ENCODE peak calls at places on chromosome 5, in six cellular contexts. C, I, L, R, S and F are unnamed samples.

GRCh38 chr5:87004101-87004500 is 263.6 kb upstream of the RASA1 start:
- DNase-seq in L (no peak), S (no peak), I (no peak), C (no peak), R (no peak), F (no peak)

GRCh38 chr5:55897905-55898304 is 46.7 kb downstream of the IL31RA start:
- DNase-seq in I (no peak), R (peak), S (no peak), L (no peak), C (no peak), F (peak)

GRCh38 chr5:66164044-66164790 is 20.1 kb downstream of the SREK1 start:
- DNase-seq in S (peak), R (peak), I (no peak), L (no peak), C (no peak), F (peak)

GRCh38 chr5:77167695-77168111 is 42.8 kb upstream of the PDE8B start:
- DNase-seq in C (no peak), I (no peak), R (peak), L (no peak), S (peak), F (peak)

GRCh38 chr5:53479045-53479655 is 1.3 kb upstream of the FST start:
- DNase-seq in L (no peak), C (peak), I (no peak), R (no peak), S (no peak), F (no peak)

GRCh38 chr5:71932131-71932635 is 175.1 kb upstream of the MAP1B start:
- DNase-seq in L (no peak), S (no peak), R (no peak), C (no peak), I (no peak), F (no peak)

GRCh38 chr5:86175224-86175623 is 442.5 kb upstream of the COX7C start:
- DNase-seq in C (no peak), L (no peak), R (no peak), I (no peak), S (no peak), F (no peak)

GRCh38 chr5:44697025-44697424 is 111.7 kb upstream of the MRPS30 start:
- DNase-seq in C (peak), S (no peak), L (no peak), I (no peak), R (no peak), F (no peak)

GRCh38 chr5:82100303-82101077 is 128.7 kb downstream of the ATG10 start:
- DNase-seq in R (no peak), I (no peak), C (peak), L (no peak), S (peak), F (no peak)

GRCh38 chr5:143248822-143249579 is 154.5 kb downstream of the NR3C1 start:
- DNase-seq in S (no peak), C (no peak), L (no peak), I (no peak), R (peak), F (no peak)

GRCh38 chr5:146426853-146427618 is 20.1 kb upstream of the TCERG1 start:
- DNase-seq in C (peak), L (no peak), I (no peak), R (peak), S (no peak), F (no peak)

GRCh38 chr5:72246954-72247442 is 73.0 kb downstream of the MRPS27 start:
- DNase-seq in L (no peak), R (peak), C (no peak), I (no peak), S (no peak), F (no peak)

GRCh38 chr5:127136908-127137307 is 63.6 kb upstream of the C5orf63 start:
- DNase-seq in C (no peak), I (no peak), R (no peak), L (no peak), S (no peak), F (no peak)

GRCh38 chr5:128539038-128539429 is 989 bp upstream of the FBN2 start:
- DNase-seq in L (peak), C (no peak), S (no peak), R (peak), I (no peak), F (no peak)

GRCh38 chr5:38413696-38414095 is 142.8 kb downstream of the LIFR start:
- DNase-seq in I (no peak), L (no peak), R (no peak), C (no peak), S (no peak), F (no peak)

GRCh38 chr5:16626696-16627264 is 10.0 kb upstream of the RETREG1 start:
- DNase-seq in L (no peak), S (no peak), R (no peak), C (no peak), I (no peak), F (no peak)

GRCh38 chr5:174612686-174613085 is 111.7 kb upstream of the MSX2 start:
- DNase-seq in I (no peak), S (no peak), L (no peak), C (no peak), R (no peak), F (no peak)

GRCh38 chr5:3359642-3360041 is 236.0 kb upstream of the IRX1 start:
- DNase-seq in S (no peak), C (no peak), I (no peak), L (no peak), R (no peak), F (no peak)

GRCh38 chr5:153888781-153889180 is 149.9 kb downstream of the FAM114A2 start:
- DNase-seq in L (no peak), I (no peak), R (no peak), C (no peak), S (no peak), F (no peak)

GRCh38 chr5:103289024-103289423 is 30.5 kb downstream of the MACIR start:
- DNase-seq in S (no peak), I (no peak), R (no peak), L (no peak), C (no peak), F (no peak)

GRCh38 chr5:132493241-132493640 is 2.7 kb upstream of the IRF1 start:
- DNase-seq in C (no peak), S (no peak), I (no peak), L (no peak), R (no peak), F (no peak)

GRCh38 chr5:130104895-130105684 is 200.8 kb downstream of the CHSY3 start:
- DNase-seq in C (no peak), R (no peak), S (no peak), I (no peak), L (no peak), F (peak)

GRCh38 chr5:177080265-177080664 is 6.5 kb upstream of the FGFR4 start:
- DNase-seq in R (no peak), L (no peak), C (no peak), I (no peak), S (no peak), F (no peak)

GRCh38 chr5:83179966-83180365 is 102.6 kb downstream of the XRCC4 start:
- DNase-seq in C (no peak), S (peak), R (peak), L (no peak), I (no peak), F (no peak)

GRCh38 chr5:13956441-13956840 is 12.0 kb upstream of the DNAH5 start:
- DNase-seq in I (no peak), C (no peak), R (no peak), S (no peak), L (no peak), F (no peak)

GRCh38 chr5:174327317-174327864 is 281.9 kb downstream of the NSG2 start:
- DNase-seq in R (peak), L (peak), C (peak), S (peak), I (no peak), F (peak)

GRCh38 chr5:165227515-165227914 is 1722.1 kb downstream of the MAT2B start:
- DNase-seq in S (no peak), L (no peak), I (no peak), R (no peak), C (peak), F (no peak)

GRCh38 chr5:133926489-133926878 is 41.9 kb downstream of the C5orf15 start:
- DNase-seq in S (no peak), C (no peak), L (no peak), R (no peak), I (no peak), F (no peak)

GRCh38 chr5:145189786-145190185 is 645.4 kb downstream of the PRELID2 start:
- DNase-seq in L (no peak), I (no peak), R (no peak), S (no peak), C (no peak), F (no peak)

GRCh38 chr5:141557681-141558136 is 61.1 kb downstream of the DIAPH1 start:
- DNase-seq in C (peak), I (peak), S (peak), R (peak), L (peak), F (peak)
- TF ChIP-seq CTCF in C (peak), I (peak), S (peak), R (peak), L (peak), F (peak)

DNA sequence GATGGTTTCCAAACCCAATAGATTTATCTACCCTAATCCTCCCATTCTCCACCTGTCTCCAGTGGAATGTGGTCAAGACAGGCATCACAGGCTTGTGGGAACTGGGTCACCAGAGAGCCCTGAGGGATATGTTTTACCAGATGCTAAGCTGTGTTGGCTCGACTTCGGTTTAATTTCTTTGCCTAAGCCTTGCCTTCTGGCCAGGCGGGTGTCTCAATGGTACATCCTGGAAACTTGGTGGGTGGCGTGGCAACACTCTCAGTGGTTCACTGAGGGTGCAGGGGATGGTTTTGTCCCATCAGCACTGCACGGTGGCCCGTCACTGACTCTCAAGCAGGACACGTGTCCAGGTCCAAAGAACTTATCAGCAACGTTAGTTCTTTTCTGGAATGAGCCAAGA is 192.2 kb downstream of the TENT4A start:
- DNase-seq in I (no peak), R (no peak), S (no peak), L (peak), C (no peak), F (no peak)
- H3K4me3 ChIP-seq in I (no peak), R (no peak), S (no peak), L (no peak), C (no peak), F (no peak)

GRCh38 chr5:111820072-111820471 is 63.1 kb upstream of the NREP start:
- DNase-seq in L (no peak), S (no peak), I (no peak), R (peak), C (no peak), F (no peak)
- TF ChIP-seq CTCF in L (no peak), S (no peak), I (no peak), R (no peak), C (peak), F (no peak)

GRCh38 chr5:43129161-43129560 is 8.4 kb downstream of the ZNF131 start:
- DNase-seq in R (no peak), L (no peak), S (no peak), C (no peak), I (no peak), F (no peak)

GRCh38 chr5:43120720-43121564 is at the start of gene ZNF131:
- DNase-seq in C (peak), I (peak), S (peak), L (peak), R (peak), F (peak)

GRCh38 chr5:43121565-43122484 is 1.1 kb downstream of the ZNF131 start:
- DNase-seq in R (peak), I (peak), C (peak), S (peak), L (no peak), F (peak)

GRCh38 chr5:43123887-43124286 is 3.2 kb downstream of the ZNF131 start:
- DNase-seq in S (no peak), C (no peak), I (no peak), R (no peak), L (no peak), F (no peak)
- H3K4me3 ChIP-seq in S (no peak), C (peak), I (no peak), R (no peak), L (no peak), F (no peak)

GRCh38 chr5:151707566-151707965 is 20.9 kb upstream of the SPARC start:
- DNase-seq in I (no peak), R (peak), L (no peak), C (no peak), S (no peak), F (no peak)
- TF ChIP-seq CTCF in I (no peak), R (no peak), L (no peak), C (no peak), S (no peak), F (no peak)

DNA sequence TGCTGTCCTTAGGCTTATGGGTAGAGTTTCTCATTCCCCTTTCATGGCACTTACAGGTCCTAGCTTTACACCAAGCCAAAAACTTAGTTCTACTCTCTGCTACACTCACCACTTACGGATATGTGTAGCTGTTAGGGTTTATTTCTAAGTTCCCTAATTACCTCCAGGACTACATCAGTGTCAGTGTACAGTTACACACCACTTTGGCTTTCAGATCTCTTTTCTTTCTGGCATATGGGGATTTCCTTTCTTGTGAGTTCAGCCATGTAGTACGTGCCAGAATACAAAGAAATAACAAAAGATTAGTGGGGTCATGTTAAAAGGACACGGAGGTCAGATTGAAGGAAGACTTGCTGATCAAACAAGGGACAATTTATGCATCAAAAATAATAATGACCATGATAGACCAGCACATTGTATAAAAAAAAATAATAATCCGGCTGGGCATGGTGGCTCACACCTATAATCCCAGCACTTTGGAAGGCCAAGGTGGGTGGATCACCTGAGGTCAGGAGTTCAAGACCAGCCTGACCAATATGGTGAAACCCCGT is 41.8 kb downstream of the LYRM7 start:
- DNase-seq in R (no peak), C (no peak), I (no peak), L (no peak), S (no peak), F (no peak)
- H3K4me3 ChIP-seq in R (no peak), C (no peak), I (no peak), L (no peak), S (no peak), F (no peak)

GRCh38 chr5:139121120-139121519 is 77.0 kb downstream of the SIL1 start:
- DNase-seq in R (no peak), L (no peak), I (no peak), C (no peak), S (no peak), F (no peak)
- TF ChIP-seq CTCF in R (no peak), L (no peak), I (no peak), C (no peak), S (no peak), F (no peak)

DNA sequence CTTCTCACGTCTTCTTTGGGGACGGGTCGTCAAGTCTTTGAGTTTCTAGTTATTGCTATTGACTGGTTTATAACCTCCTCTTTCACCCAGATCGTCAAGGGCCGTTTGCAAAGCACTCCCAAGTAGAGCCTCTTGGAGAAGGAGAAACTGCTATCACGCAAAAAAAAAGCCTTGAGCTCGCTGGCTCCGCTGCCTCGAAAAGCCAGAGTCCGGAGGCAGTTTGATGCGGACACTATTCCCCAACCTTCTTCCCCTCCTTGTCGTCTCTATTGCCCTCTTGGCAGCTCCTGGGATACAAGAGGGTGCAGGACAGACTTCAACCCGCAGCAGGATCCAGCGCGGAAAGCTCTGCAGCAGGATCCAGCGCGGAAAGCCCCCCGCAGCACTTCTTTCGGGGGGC is 293 bp upstream of the PCDHAC1 start:
- DNase-seq in L (no peak), S (no peak), C (peak), I (no peak), R (no peak), F (no peak)
- H3K4me3 ChIP-seq in L (peak), S (no peak), C (peak), I (no peak), R (no peak), F (no peak)

GRCh38 chr5:149706158-149706557 is 24.0 kb upstream of the PPARGC1B start:
- DNase-seq in C (no peak), I (no peak), L (no peak), R (no peak), S (no peak), F (no peak)
- TF ChIP-seq CTCF in C (no peak), I (no peak), L (no peak), R (no peak), S (no peak), F (no peak)

DNA sequence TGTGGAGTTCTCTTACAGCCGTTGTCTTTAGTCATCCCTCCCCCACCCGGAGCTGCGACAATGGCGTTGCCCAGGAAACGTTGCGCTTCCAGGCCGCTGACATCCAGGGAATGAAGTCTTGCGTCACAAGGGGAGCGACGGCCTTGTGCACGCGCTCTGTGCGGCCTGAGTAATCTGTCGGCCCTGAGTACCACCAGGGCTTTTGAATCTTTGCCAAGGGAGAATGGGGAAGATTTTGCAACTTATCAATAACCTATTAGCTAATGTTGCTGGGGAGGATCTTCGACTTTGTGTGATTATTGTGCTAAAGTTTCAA is at the start of gene SOX30:
- DNase-seq in C (no peak), I (no peak), R (no peak), S (no peak), L (no peak), F (no peak)
- H3K4me3 ChIP-seq in C (peak), I (peak), R (no peak), S (peak), L (peak), F (peak)